ENCODE peak calls at places on chromosomes 3 and 15, in five cellular contexts. C is mesenchymal stem cell, X is H1, B is mesendoderm, O is H9. S is an unnamed sample.
A peak's percentile ranks its signal among the peaks of the same experiment; 100 is the strongest.

GRCh38 chr3:102225407-102226132 is 209.2 kb upstream of the ZPLD1 start:
- DNase-seq in C (peak; percentile 77), X (no peak), B (peak; percentile 78), O (no peak), S (peak; percentile 86)

GRCh38 chr15:29132786-29133185 is 136.8 kb downstream of the NSMCE3 start:
- DNase-seq in C (no peak), X (no peak), B (no peak), O (no peak), S (no peak)

GRCh38 chr3:62873672-62874397 is 1.4 kb downstream of the CADPS start:
- DNase-seq in C (no peak), X (peak; percentile 70), B (peak; percentile 93), O (peak; percentile 93), S (no peak)

GRCh38 chr15:40263036-40263754 is 19.7 kb downstream of the ANKRD63 start:
- DNase-seq in C (peak; percentile 74), X (no peak), B (no peak), O (no peak), S (peak; percentile 83)

GRCh38 chr15:39195988-39196486 is 384.8 kb upstream of the THBS1 start:
- DNase-seq in C (peak; percentile 73), X (no peak), B (no peak), O (no peak), S (peak; percentile 85)

GRCh38 chr15:45631831-45632230 is 3.0 kb upstream of the SQOR start:
- DNase-seq in C (peak; percentile 44), X (no peak), B (no peak), O (no peak), S (peak; percentile 45)

GRCh38 chr3:32484437-32484836 is 18.2 kb downstream of the CMTM6 start:
- DNase-seq in C (no peak), X (no peak), B (no peak), O (no peak), S (no peak)

GRCh38 chr3:196499807-196500524 is 3.6 kb downstream of the RNF168 start:
- DNase-seq in C (no peak), X (no peak), B (peak; percentile 27), O (no peak), S (no peak)

GRCh38 chr3:83500422-83500821 is 1458.4 kb upstream of the CADM2 start:
- DNase-seq in C (no peak), X (no peak), B (peak; percentile 5), O (no peak), S (no peak)

GRCh38 chr3:182937293-182938051 is 42.9 kb downstream of the DCUN1D1 start:
- DNase-seq in C (no peak), X (no peak), B (peak; percentile 88), O (no peak), S (no peak)

GRCh38 chr15:50911641-50912040 is 3.2 kb downstream of the AP4E1 start:
- DNase-seq in C (no peak), X (no peak), B (no peak), O (no peak), S (no peak)

GRCh38 chr3:139794469-139795265 is 116.9 kb upstream of the NMNAT3 start:
- DNase-seq in C (peak; percentile 23), X (no peak), B (no peak), O (no peak), S (no peak)

GRCh38 chr3:170999737-171000242 is 26.7 kb downstream of the SLC2A2 start:
- DNase-seq in C (peak; percentile 87), X (no peak), B (peak; percentile 27), O (no peak), S (peak; percentile 93)

GRCh38 chr15:31238906-31239305 is 87.7 kb upstream of the KLF13 start:
- DNase-seq in C (no peak), X (no peak), B (no peak), O (no peak), S (no peak)

GRCh38 chr3:46955801-46956259 is 20.7 kb downstream of the CCDC12 start:
- DNase-seq in C (peak; percentile 17), X (no peak), B (no peak), O (no peak), S (peak; percentile 42)

GRCh38 chr3:63864008-63864871 is 573 bp downstream of the ATXN7 start:
- DNase-seq in C (peak; percentile 27), X (no peak), B (no peak), O (no peak), S (no peak)

GRCh38 chr3:150868282-150868681 is 37.0 kb downstream of the MINDY4B start:
- DNase-seq in C (no peak), X (no peak), B (no peak), O (no peak), S (no peak)

GRCh38 chr3:128399221-128399915 is 67.3 kb downstream of the DNAJB8 start:
- DNase-seq in C (no peak), X (no peak), B (peak; percentile 38), O (no peak), S (no peak)

GRCh38 chr3:179323197-179323901 is 518 bp downstream of the ZNF639 start:
- DNase-seq in C (peak; percentile 78), X (no peak), B (peak; percentile 78), O (peak; percentile 59), S (peak; percentile 70)

GRCh38 chr3:44111482-44111881 is 130.2 kb upstream of the TOPAZ1 start:
- DNase-seq in C (no peak), X (no peak), B (no peak), O (peak; percentile 7), S (no peak)

GRCh38 chr15:101651753-101652097 is 456 bp downstream of the TM2D3 start:
- DNase-seq in C (no peak), X (no peak), B (peak; percentile 52), O (no peak), S (no peak)

GRCh38 chr3:37197810-37198371 is 23.5 kb upstream of the LRRFIP2 start:
- DNase-seq in C (peak; percentile 23), X (no peak), B (peak; percentile 70), O (no peak), S (peak; percentile 55)

GRCh38 chr15:41019174-41019573 is 65.9 kb downstream of the CHAC1 start:
- DNase-seq in C (no peak), X (no peak), B (no peak), O (no peak), S (no peak)

GRCh38 chr3:170471149-170471548 is 52.5 kb downstream of the CLDN11 start:
- DNase-seq in C (no peak), X (no peak), B (no peak), O (no peak), S (peak; percentile 68)

GRCh38 chr3:10683106-10683505 is 132.9 kb upstream of the SLC6A11 start:
- DNase-seq in C (no peak), X (no peak), B (no peak), O (no peak), S (no peak)

GRCh38 chr3:112569265-112569664 is 7.4 kb downstream of the SLC35A5 start:
- DNase-seq in C (no peak), X (no peak), B (no peak), O (no peak), S (no peak)

GRCh38 chr15:99606646-99607045 is 40.9 kb downstream of the MEF2A start:
- DNase-seq in C (no peak), X (no peak), B (no peak), O (no peak), S (no peak)

GRCh38 chr3:47370887-47371697 is 9.7 kb upstream of the PTPN23 start:
- DNase-seq in C (no peak), X (no peak), B (peak; percentile 37), O (peak; percentile 56), S (no peak)

GRCh38 chr15:64151727-64152506 is at the start of gene SNX22:
- DNase-seq in C (peak; percentile 16), X (no peak), B (no peak), O (no peak), S (no peak)

GRCh38 chr15:64150236-64150578 is 1.3 kb upstream of the SNX22 start:
- DNase-seq in C (no peak), X (no peak), B (no peak), O (no peak), S (no peak)

GRCh38 chr15:64153480-64154367 is 2.2 kb downstream of the SNX22 start:
- DNase-seq in C (peak; percentile 84), X (peak; percentile 81), B (peak; percentile 93), O (peak; percentile 95), S (peak; percentile 79)

GRCh38 chr15:64149424-64150235 is 1.9 kb upstream of the SNX22 start:
- DNase-seq in C (peak; percentile 8), X (no peak), B (peak; percentile 81), O (peak; percentile 64), S (no peak)

GRCh38 chr15:64152507-64153387 is 1.2 kb downstream of the SNX22 start:
- DNase-seq in C (peak; percentile 9), X (no peak), B (peak; percentile 37), O (peak; percentile 46), S (no peak)
- H2BK15ac ChIP-seq in C (no peak overlapping the region), X (peak overlapping the region; percentile 13), B (no peak overlapping the region), O (no peak overlapping the region), S (no peak overlapping the region)

GRCh38 chr15:27805261-27806220 is 293.6 kb downstream of the OCA2 start:
- DNase-seq in C (no peak), X (no peak), B (no peak), O (no peak), S (no peak)
- H2BK15ac ChIP-seq in C (no peak overlapping the region), X (no peak overlapping the region), B (no peak overlapping the region), O (no peak overlapping the region), S (no peak overlapping the region)

DNA sequence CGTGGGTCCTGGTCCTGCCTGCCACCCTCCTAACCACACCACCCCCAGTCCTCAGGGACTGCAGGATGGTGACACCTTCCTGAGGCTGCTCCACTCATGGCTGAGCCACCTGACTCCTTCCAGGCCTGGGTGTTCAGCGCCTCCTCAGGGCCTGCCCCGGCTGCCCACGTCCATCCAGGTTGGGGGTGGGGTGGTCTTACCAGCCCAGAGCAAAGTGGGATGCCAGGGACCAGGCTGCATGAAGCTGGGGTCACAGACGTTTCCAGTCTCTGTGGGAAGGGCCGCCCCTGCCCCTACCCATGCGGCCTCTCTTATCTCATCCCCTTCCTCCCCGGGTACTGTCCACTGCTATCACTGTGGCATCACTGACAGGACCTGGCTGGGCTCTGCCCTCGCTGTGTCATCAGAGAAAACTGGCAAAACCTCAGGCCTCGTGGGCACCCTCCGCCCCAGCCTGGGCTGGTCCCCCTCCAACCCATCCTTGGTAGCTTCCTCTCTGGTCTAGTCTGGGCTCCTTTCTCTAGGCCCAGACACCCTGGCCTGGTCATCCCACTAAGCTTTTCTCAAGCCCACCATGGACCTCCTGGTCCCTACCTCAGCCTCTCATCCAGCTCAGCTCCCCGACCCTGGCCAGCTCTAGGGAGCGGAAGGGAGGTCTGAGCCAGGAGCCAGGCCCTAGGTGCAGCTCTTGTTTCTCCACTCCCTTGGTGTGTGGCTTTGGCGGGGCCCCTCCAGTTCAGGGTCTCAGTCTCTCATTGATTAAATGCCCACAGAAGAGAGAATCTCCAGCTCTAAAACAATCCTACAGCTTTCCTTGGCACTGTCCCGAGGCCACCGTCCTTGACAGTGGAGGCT is 32.9 kb downstream of the WNT7A start:
- DNase-seq in C (no peak), X (no peak), B (no peak), O (no peak), S (no peak)
- H2BK15ac ChIP-seq in C (no peak overlapping the region), X (no peak overlapping the region), B (no peak overlapping the region), O (no peak overlapping the region), S (no peak overlapping the region)

GRCh38 chr3:124965413-124965812 is 30.9 kb upstream of the MUC13 start:
- DNase-seq in C (no peak), X (no peak), B (no peak), O (no peak), S (peak; percentile 13)

GRCh38 chr3:124969190-124969589 is 34.6 kb upstream of the MUC13 start:
- DNase-seq in C (no peak), X (no peak), B (no peak), O (no peak), S (no peak)

GRCh38 chr3:124969963-124970722 is 35.6 kb upstream of the MUC13 start:
- DNase-seq in C (no peak), X (no peak), B (no peak), O (no peak), S (no peak)

GRCh38 chr3:124966557-124967480 is 32.3 kb upstream of the MUC13 start:
- DNase-seq in C (no peak), X (no peak), B (no peak), O (no peak), S (no peak)

GRCh38 chr3:124967964-124968363 is 33.4 kb upstream of the MUC13 start:
- DNase-seq in C (no peak), X (no peak), B (no peak), O (no peak), S (no peak)
- H2BK15ac ChIP-seq in C (no peak overlapping the region), X (no peak overlapping the region), B (no peak overlapping the region), O (no peak overlapping the region), S (no peak overlapping the region)